ENCODE peak calls at places on chromosomes 5 and 9, in nine cellular contexts. P, I, V, G, N, H, Y, M and O are unnamed samples.

GRCh38 chr5:181246276-181247050 is 2.8 kb upstream of the RACK1 start:
- DNase-seq in P (peak; percentile 54), I (peak; percentile 92), V (no peak), G (peak; percentile 75), N (peak; percentile 44), H (peak; percentile 92), Y (no peak), M (peak; percentile 77), O (no peak)

GRCh38 chr9:16509946-16510504 is 360.4 kb downstream of the BNC2 start:
- DNase-seq in P (no peak), I (no peak), V (no peak), G (no peak), N (no peak), H (no peak), Y (no peak), M (no peak), O (no peak)

GRCh38 chr5:102218159-102218558 is 77.9 kb downstream of the SLCO4C1 start:
- DNase-seq in P (no peak), I (no peak), V (no peak), G (no peak), N (no peak), H (no peak), Y (no peak), M (no peak), O (peak; percentile 5)

GRCh38 chr5:124468671-124469411 is 277.6 kb downstream of the ZNF608 start:
- DNase-seq in P (no peak), I (no peak), V (no peak), G (no peak), N (no peak), H (no peak), Y (no peak), M (no peak), O (no peak)

GRCh38 chr9:14198544-14199510 is 115.1 kb downstream of the NFIB start:
- DNase-seq in P (no peak), I (peak; percentile 75), V (no peak), G (no peak), N (no peak), H (no peak), Y (no peak), M (no peak), O (no peak)

GRCh38 chr9:129489838-129490582 is 130.9 kb downstream of the C9orf50 start:
- DNase-seq in P (no peak), I (peak; percentile 48), V (no peak), G (no peak), N (no peak), H (no peak), Y (peak; percentile 14), M (peak; percentile 48), O (no peak)

GRCh38 chr5:111585291-111585690 is 73.0 kb upstream of the STARD4 start:
- DNase-seq in P (no peak), I (no peak), V (no peak), G (no peak), N (no peak), H (no peak), Y (no peak), M (no peak), O (no peak)

GRCh38 chr5:87268970-87269377 is 1.3 kb downstream of the RASA1 start:
- DNase-seq in P (no peak), I (no peak), V (no peak), G (no peak), N (no peak), H (no peak), Y (no peak), M (no peak), O (no peak)

GRCh38 chr9:34001308-34001707 is 47.4 kb downstream of the UBAP2 start:
- DNase-seq in P (no peak), I (no peak), V (no peak), G (no peak), N (no peak), H (no peak), Y (no peak), M (no peak), O (no peak)

GRCh38 chr9:104301770-104302169 is 202.3 kb upstream of the OR13F1 start:
- DNase-seq in P (no peak), I (no peak), V (peak; percentile 45), G (no peak), N (no peak), H (peak; percentile 9), Y (no peak), M (no peak), O (peak; percentile 73)

GRCh38 chr9:5042661-5043178 is 57.6 kb downstream of the JAK2 start:
- DNase-seq in P (no peak), I (no peak), V (no peak), G (no peak), N (no peak), H (no peak), Y (no peak), M (no peak), O (no peak)

GRCh38 chr9:93949694-93950449 is 5.3 kb downstream of the BARX1 start:
- DNase-seq in P (no peak), I (no peak), V (no peak), G (no peak), N (no peak), H (no peak), Y (no peak), M (no peak), O (no peak)

GRCh38 chr5:149062371-149063016 is 368 bp downstream of the SH3TC2 start:
- DNase-seq in P (no peak), I (peak; percentile 71), V (no peak), G (no peak), N (no peak), H (peak; percentile 96), Y (no peak), M (no peak), O (no peak)

GRCh38 chr9:111914749-111915424 is 18.3 kb downstream of the UGCG start:
- DNase-seq in P (no peak), I (no peak), V (peak; percentile 27), G (no peak), N (no peak), H (no peak), Y (no peak), M (no peak), O (peak; percentile 13)